ENCODE peak calls at places on chromosome 11, in six cellular contexts. One of them, this sample, is unnamed. For H3K4me1, the result is how much of the 10 kb centered on the place peaks cover.

GRCh38 chr11:126265801-126266200 is 2.9 kb downstream of the SRPRA start:
- DNase-seq in mucosa of descending colon: no peak
- DNase-seq in endothelial cell of umbilical vein: peak
- DNase-seq in heart left ventricle: no peak
- DNase-seq in OCI-LY7: no peak
- DNase-seq in adipocyte: no peak
- DNase-seq in this sample: peak

GRCh38 chr11:112795896-112796686 is 165.1 kb upstream of the NCAM1 start:
- DNase-seq in endothelial cell of umbilical vein: no peak
- DNase-seq in adipocyte: no peak
- DNase-seq in heart left ventricle: no peak
- DNase-seq in OCI-LY7: no peak
- DNase-seq in mucosa of descending colon: no peak
- DNase-seq in this sample: no peak

GRCh38 chr11:123180166-123180565 is 14.9 kb downstream of the CLMP start:
- DNase-seq in OCI-LY7: no peak
- DNase-seq in endothelial cell of umbilical vein: no peak
- DNase-seq in adipocyte: peak
- DNase-seq in mucosa of descending colon: no peak
- DNase-seq in heart left ventricle: no peak
- DNase-seq in this sample: no peak

GRCh38 chr11:47467372-47467771 is 18.4 kb upstream of the RAPSN start:
- DNase-seq in mucosa of descending colon: peak
- DNase-seq in endothelial cell of umbilical vein: no peak
- DNase-seq in heart left ventricle: no peak
- DNase-seq in adipocyte: no peak
- DNase-seq in OCI-LY7: no peak
- DNase-seq in this sample: no peak

GRCh38 chr11:47376543-47377371 is 1.6 kb downstream of the SPI1 start:
- DNase-seq in endothelial cell of umbilical vein: no peak
- DNase-seq in OCI-LY7: peak
- DNase-seq in mucosa of descending colon: no peak
- DNase-seq in heart left ventricle: no peak
- DNase-seq in adipocyte: no peak
- DNase-seq in this sample: no peak

GRCh38 chr11:125342281-125342980 is 153.6 kb downstream of the FEZ1 start:
- DNase-seq in endothelial cell of umbilical vein: no peak
- DNase-seq in mucosa of descending colon: no peak
- DNase-seq in adipocyte: no peak
- DNase-seq in heart left ventricle: no peak
- DNase-seq in OCI-LY7: no peak
- DNase-seq in this sample: no peak

GRCh38 chr11:103055174-103055890 is 36.6 kb downstream of the DCUN1D5 start:
- DNase-seq in mucosa of descending colon: no peak
- DNase-seq in endothelial cell of umbilical vein: peak
- DNase-seq in adipocyte: peak
- DNase-seq in heart left ventricle: no peak
- DNase-seq in OCI-LY7: peak
- DNase-seq in this sample: peak

GRCh38 chr11:80980221-80980620 is 1539.4 kb upstream of the TENM4 start:
- DNase-seq in OCI-LY7: no peak
- DNase-seq in endothelial cell of umbilical vein: peak
- DNase-seq in heart left ventricle: no peak
- DNase-seq in mucosa of descending colon: no peak
- DNase-seq in adipocyte: no peak
- DNase-seq in this sample: peak

GRCh38 chr11:422249-422656 is 7.5 kb upstream of the SIGIRR start:
- DNase-seq in heart left ventricle: no peak
- DNase-seq in OCI-LY7: no peak
- DNase-seq in endothelial cell of umbilical vein: no peak
- DNase-seq in adipocyte: no peak
- DNase-seq in mucosa of descending colon: no peak
- DNase-seq in this sample: no peak

GRCh38 chr11:65442952-65443351 is 20.4 kb downstream of the NEAT1 start:
- DNase-seq in OCI-LY7: no peak
- DNase-seq in mucosa of descending colon: no peak
- DNase-seq in adipocyte: no peak
- DNase-seq in endothelial cell of umbilical vein: peak
- DNase-seq in heart left ventricle: no peak
- DNase-seq in this sample: no peak

GRCh38 chr11:65303542-65303941 is 11.1 kb upstream of the CDC42EP2 start:
- DNase-seq in adipocyte: no peak
- DNase-seq in mucosa of descending colon: no peak
- DNase-seq in OCI-LY7: no peak
- DNase-seq in heart left ventricle: no peak
- DNase-seq in endothelial cell of umbilical vein: no peak
- DNase-seq in this sample: no peak

GRCh38 chr11:27477243-27477642 is 4.7 kb upstream of the LGR4 start:
- DNase-seq in adipocyte: no peak
- DNase-seq in endothelial cell of umbilical vein: no peak
- DNase-seq in heart left ventricle: no peak
- DNase-seq in OCI-LY7: no peak
- DNase-seq in mucosa of descending colon: no peak
- DNase-seq in this sample: no peak

GRCh38 chr11:123351375-123351774 is 78.7 kb upstream of the GRAMD1B start:
- DNase-seq in mucosa of descending colon: peak
- DNase-seq in adipocyte: no peak
- DNase-seq in endothelial cell of umbilical vein: no peak
- DNase-seq in heart left ventricle: peak
- DNase-seq in OCI-LY7: no peak
- DNase-seq in this sample: no peak

GRCh38 chr11:120509346-120510053 is 2.0 kb upstream of the GRIK4 start:
- DNase-seq in adipocyte: no peak
- DNase-seq in OCI-LY7: no peak
- DNase-seq in endothelial cell of umbilical vein: no peak
- DNase-seq in mucosa of descending colon: no peak
- DNase-seq in heart left ventricle: no peak
- DNase-seq in this sample: no peak

GRCh38 chr11:66189031-66189745 is 79.3 kb upstream of the RAB1B start:
- DNase-seq in endothelial cell of umbilical vein: no peak
- DNase-seq in adipocyte: peak
- DNase-seq in OCI-LY7: no peak
- DNase-seq in heart left ventricle: no peak
- DNase-seq in mucosa of descending colon: no peak
- DNase-seq in this sample: no peak

GRCh38 chr11:102591160-102591718 is 33.9 kb downstream of the MMP20 start:
- DNase-seq in endothelial cell of umbilical vein: no peak
- DNase-seq in OCI-LY7: no peak
- DNase-seq in mucosa of descending colon: no peak
- DNase-seq in heart left ventricle: no peak
- DNase-seq in adipocyte: no peak
- DNase-seq in this sample: no peak

GRCh38 chr11:9057032-9057431 is 34.4 kb downstream of the SCUBE2 start:
- DNase-seq in mucosa of descending colon: no peak
- DNase-seq in heart left ventricle: no peak
- DNase-seq in adipocyte: peak
- DNase-seq in endothelial cell of umbilical vein: peak
- DNase-seq in OCI-LY7: no peak
- DNase-seq in this sample: no peak

GRCh38 chr11:100789500-100789899 is 102.4 kb downstream of the ARHGAP42 start:
- DNase-seq in endothelial cell of umbilical vein: no peak
- DNase-seq in mucosa of descending colon: no peak
- DNase-seq in OCI-LY7: no peak
- DNase-seq in heart left ventricle: peak
- DNase-seq in adipocyte: no peak
- DNase-seq in this sample: peak

GRCh38 chr11:130315354-130315970 is 745 bp upstream of the ZBTB44 start:
- DNase-seq in OCI-LY7: peak
- DNase-seq in mucosa of descending colon: peak
- DNase-seq in heart left ventricle: peak
- DNase-seq in endothelial cell of umbilical vein: no peak
- DNase-seq in adipocyte: no peak
- DNase-seq in this sample: no peak

GRCh38 chr11:73542175-73542574 is 55.7 kb downstream of the FAM168A start:
- DNase-seq in adipocyte: peak
- DNase-seq in heart left ventricle: no peak
- DNase-seq in mucosa of descending colon: no peak
- DNase-seq in OCI-LY7: no peak
- DNase-seq in endothelial cell of umbilical vein: no peak
- DNase-seq in this sample: no peak

GRCh38 chr11:132278801-132279574 is 908.6 kb downstream of the NTM start:
- DNase-seq in adipocyte: peak
- DNase-seq in mucosa of descending colon: no peak
- DNase-seq in heart left ventricle: no peak
- DNase-seq in OCI-LY7: peak
- DNase-seq in endothelial cell of umbilical vein: peak
- DNase-seq in this sample: peak

GRCh38 chr11:132026746-132027145 is 656.3 kb downstream of the NTM start:
- DNase-seq in mucosa of descending colon: no peak
- DNase-seq in endothelial cell of umbilical vein: peak
- DNase-seq in OCI-LY7: no peak
- DNase-seq in adipocyte: no peak
- DNase-seq in heart left ventricle: no peak
- DNase-seq in this sample: peak

GRCh38 chr11:116651098-116651756 is 121.6 kb downstream of the BUD13 start:
- DNase-seq in endothelial cell of umbilical vein: no peak
- DNase-seq in OCI-LY7: no peak
- DNase-seq in mucosa of descending colon: no peak
- DNase-seq in heart left ventricle: no peak
- DNase-seq in adipocyte: no peak
- DNase-seq in this sample: no peak

GRCh38 chr11:131838016-131838415 is 467.6 kb downstream of the NTM start:
- DNase-seq in adipocyte: no peak
- DNase-seq in OCI-LY7: no peak
- DNase-seq in mucosa of descending colon: no peak
- DNase-seq in heart left ventricle: no peak
- DNase-seq in endothelial cell of umbilical vein: no peak
- DNase-seq in this sample: no peak

DNA sequence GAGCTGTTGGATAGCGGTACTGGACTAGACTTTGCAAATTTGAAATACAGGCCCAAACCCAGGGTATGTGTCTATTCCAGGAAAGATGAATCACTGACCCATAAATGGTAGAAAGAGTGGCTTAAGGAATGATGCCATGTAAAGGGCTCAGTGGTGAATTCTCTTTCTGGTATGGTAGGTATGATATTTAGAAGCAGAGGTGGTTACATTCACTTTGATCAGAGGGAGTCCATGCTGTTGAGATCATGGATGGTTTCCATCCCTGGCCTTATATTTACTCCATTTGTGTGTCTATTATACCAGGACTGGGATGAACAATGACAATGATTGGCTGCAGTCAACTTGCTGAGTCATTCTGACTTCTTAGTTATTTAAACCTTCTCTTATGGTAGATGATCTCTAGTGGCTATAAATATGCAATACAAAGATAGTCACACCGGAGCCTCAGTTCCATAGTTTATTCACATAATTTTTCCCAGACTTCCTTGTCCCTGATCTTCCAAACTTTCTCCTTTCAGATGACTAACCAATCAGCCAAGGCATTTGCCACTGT is 419.8 kb upstream of the LRRC4C start:
- DNase-seq in heart left ventricle: no peak
- DNase-seq in adipocyte: no peak
- DNase-seq in OCI-LY7: no peak
- DNase-seq in mucosa of descending colon: no peak
- DNase-seq in endothelial cell of umbilical vein: no peak
- DNase-seq in this sample: no peak
- H3K4me1 ChIP-seq in heart left ventricle: under half
- H3K4me1 ChIP-seq in adipocyte: under half
- H3K4me1 ChIP-seq in OCI-LY7: under half
- H3K4me1 ChIP-seq in mucosa of descending colon: under half
- H3K4me1 ChIP-seq in endothelial cell of umbilical vein: under half
- H3K4me1 ChIP-seq in this sample: under half

GRCh38 chr11:12840871-12841516 is 166.8 kb downstream of the TEAD1 start:
- DNase-seq in OCI-LY7: no peak
- DNase-seq in heart left ventricle: no peak
- DNase-seq in adipocyte: peak
- DNase-seq in endothelial cell of umbilical vein: peak
- DNase-seq in mucosa of descending colon: no peak
- DNase-seq in this sample: peak
- H3K4me1 ChIP-seq in OCI-LY7: half or more
- H3K4me1 ChIP-seq in heart left ventricle: under half
- H3K4me1 ChIP-seq in adipocyte: half or more
- H3K4me1 ChIP-seq in endothelial cell of umbilical vein: under half
- H3K4me1 ChIP-seq in mucosa of descending colon: under half
- H3K4me1 ChIP-seq in this sample: half or more

DNA sequence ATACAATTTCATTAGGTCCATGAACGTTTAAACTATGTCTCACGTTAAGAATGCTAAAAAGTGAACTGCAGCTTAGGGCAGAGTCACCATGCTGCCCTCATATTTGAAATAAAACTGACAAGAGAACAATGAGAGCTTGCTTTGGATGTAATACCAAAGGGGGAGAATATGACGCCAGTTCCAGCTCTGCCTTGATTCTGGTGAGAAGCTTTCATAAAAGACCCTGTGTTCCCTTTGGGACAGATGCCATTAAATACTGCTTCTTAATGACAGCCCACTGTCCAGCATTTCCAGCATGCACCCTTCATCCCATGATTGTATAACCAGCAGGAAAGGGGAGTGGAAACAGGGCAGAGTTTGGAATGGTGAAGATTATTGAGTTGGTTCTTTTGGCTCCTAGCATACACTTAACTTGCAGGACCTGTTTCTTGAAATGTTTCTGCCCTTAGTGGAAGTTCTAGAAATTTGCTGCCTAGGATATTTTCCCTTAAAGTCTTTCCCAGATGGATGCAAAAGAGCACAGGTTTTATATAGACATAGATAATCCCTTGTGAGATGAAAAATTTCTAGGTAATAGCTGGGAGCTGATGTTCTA is 139.3 kb upstream of the LDLRAD3 start:
- DNase-seq in OCI-LY7: no peak
- DNase-seq in heart left ventricle: no peak
- DNase-seq in endothelial cell of umbilical vein: no peak
- DNase-seq in mucosa of descending colon: no peak
- DNase-seq in adipocyte: no peak
- DNase-seq in this sample: no peak
- H3K4me1 ChIP-seq in OCI-LY7: under half
- H3K4me1 ChIP-seq in heart left ventricle: under half
- H3K4me1 ChIP-seq in endothelial cell of umbilical vein: under half
- H3K4me1 ChIP-seq in mucosa of descending colon: under half
- H3K4me1 ChIP-seq in adipocyte: under half
- H3K4me1 ChIP-seq in this sample: under half

GRCh38 chr11:67289226-67289650 is at the start of gene ANKRD13D:
- DNase-seq in adipocyte: no peak
- DNase-seq in endothelial cell of umbilical vein: no peak
- DNase-seq in heart left ventricle: no peak
- DNase-seq in mucosa of descending colon: no peak
- DNase-seq in OCI-LY7: no peak
- DNase-seq in this sample: no peak
- H3K4me1 ChIP-seq in adipocyte: under half
- H3K4me1 ChIP-seq in endothelial cell of umbilical vein: under half
- H3K4me1 ChIP-seq in heart left ventricle: under half
- H3K4me1 ChIP-seq in mucosa of descending colon: under half
- H3K4me1 ChIP-seq in OCI-LY7: under half
- H3K4me1 ChIP-seq in this sample: under half

This sample was measured in A673.